ENCODE peak calls at places on chromosome 20, in four cellular contexts. D is endothelial cell, B is brain microvascular endothelial cell, G is breast epithelium. O is an unnamed sample.
A peak's percentile ranks its signal among the peaks of the same experiment; 100 is the strongest.

GRCh38 chr20:1949306-1949705 is 44.6 kb downstream of the PDYN start:
- DNase-seq in B (no peak), G (no peak), D (no peak), O (peak; percentile 1)

GRCh38 chr20:6051505-6051904 is 2.4 kb downstream of the LRRN4 start:
- DNase-seq in B (peak; percentile 40), G (no peak), D (no peak), O (no peak)

GRCh38 chr20:51259455-51259854 is 236.5 kb upstream of the KCNG1 start:
- DNase-seq in D (no peak), G (no peak), B (no peak), O (no peak)

GRCh38 chr20:57323034-57323433 is 6.6 kb upstream of the SPO11 start:
- DNase-seq in G (peak; percentile 32), B (peak; percentile 5), D (no peak), O (no peak)

GRCh38 chr20:34938466-34939163 is 17.0 kb downstream of the GSS start:
- DNase-seq in B (no peak), G (peak; percentile 55), D (no peak), O (peak; percentile 60)

GRCh38 chr20:19110285-19110684 is 102.2 kb upstream of the SLC24A3 start:
- DNase-seq in G (no peak), B (no peak), D (no peak), O (no peak)

GRCh38 chr20:53794529-53795115 is 201.0 kb upstream of the ZNF217 start:
- DNase-seq in B (peak; percentile 38), G (no peak), D (no peak), O (no peak)

GRCh38 chr20:61439251-61439650 is 187.2 kb downstream of the CDH4 start:
- DNase-seq in D (no peak), G (no peak), B (no peak), O (no peak)

GRCh38 chr20:17772005-17772343 is 72.2 kb downstream of the BANF2 start:
- DNase-seq in B (no peak), G (no peak), D (no peak), O (no peak)

GRCh38 chr20:40160151-40160550 is 528.9 kb downstream of the MAFB start:
- DNase-seq in G (peak; percentile 21), B (peak; percentile 32), D (peak; percentile 62), O (peak; percentile 51)

GRCh38 chr20:4737857-4738627 is 16.3 kb downstream of the PRND start:
- DNase-seq in D (no peak), G (no peak), B (no peak), O (no peak)

GRCh38 chr20:51022803-51023616 is at the start of gene KCNG1:
- DNase-seq in D (peak; percentile 81), G (peak; percentile 49), B (peak; percentile 63), O (no peak)

GRCh38 chr20:25452333-25452732 is 44.9 kb downstream of the GINS1 start:
- DNase-seq in D (no peak), G (no peak), B (no peak), O (no peak)

GRCh38 chr20:62334881-62335280 is 32.1 kb downstream of the ADRM1 start:
- DNase-seq in B (no peak), G (no peak), D (no peak), O (no peak)

GRCh38 chr20:59082077-59082740 is 39.6 kb upstream of the PRELID3B start:
- DNase-seq in G (no peak), B (no peak), D (no peak), O (no peak)

GRCh38 chr20:36472656-36473071 is 68.7 kb upstream of the MYL9 start:
- DNase-seq in B (no peak), G (peak; percentile 81), D (no peak), O (no peak)

GRCh38 chr20:32017711-32018251 is 7.5 kb downstream of the CCM2L start:
- DNase-seq in G (peak; percentile 34), D (no peak), B (no peak), O (no peak)

GRCh38 chr20:51514836-51515235 is 27.7 kb downstream of the NFATC2 start:
- DNase-seq in B (no peak), D (no peak), G (no peak), O (no peak)

GRCh38 chr20:49539481-49540231 is 28.3 kb downstream of the PTGIS start:
- DNase-seq in G (no peak), B (no peak), D (no peak), O (no peak)

GRCh38 chr20:24672886-24673677 is 203.7 kb downstream of the SYNDIG1 start:
- DNase-seq in G (no peak), D (no peak), B (peak; percentile 89), O (no peak)

GRCh38 chr20:59972037-59972801 is 14.0 kb downstream of the CDH26 start:
- DNase-seq in D (no peak), B (no peak), G (no peak), O (no peak)

GRCh38 chr20:45136911-45137310 is 12.6 kb upstream of the WFDC12 start:
- DNase-seq in G (no peak), D (no peak), B (no peak), O (no peak)

GRCh38 chr20:45140836-45141235 is 16.6 kb upstream of the WFDC12 start:
- DNase-seq in G (no peak), D (no peak), B (no peak), O (no peak)

DNA sequence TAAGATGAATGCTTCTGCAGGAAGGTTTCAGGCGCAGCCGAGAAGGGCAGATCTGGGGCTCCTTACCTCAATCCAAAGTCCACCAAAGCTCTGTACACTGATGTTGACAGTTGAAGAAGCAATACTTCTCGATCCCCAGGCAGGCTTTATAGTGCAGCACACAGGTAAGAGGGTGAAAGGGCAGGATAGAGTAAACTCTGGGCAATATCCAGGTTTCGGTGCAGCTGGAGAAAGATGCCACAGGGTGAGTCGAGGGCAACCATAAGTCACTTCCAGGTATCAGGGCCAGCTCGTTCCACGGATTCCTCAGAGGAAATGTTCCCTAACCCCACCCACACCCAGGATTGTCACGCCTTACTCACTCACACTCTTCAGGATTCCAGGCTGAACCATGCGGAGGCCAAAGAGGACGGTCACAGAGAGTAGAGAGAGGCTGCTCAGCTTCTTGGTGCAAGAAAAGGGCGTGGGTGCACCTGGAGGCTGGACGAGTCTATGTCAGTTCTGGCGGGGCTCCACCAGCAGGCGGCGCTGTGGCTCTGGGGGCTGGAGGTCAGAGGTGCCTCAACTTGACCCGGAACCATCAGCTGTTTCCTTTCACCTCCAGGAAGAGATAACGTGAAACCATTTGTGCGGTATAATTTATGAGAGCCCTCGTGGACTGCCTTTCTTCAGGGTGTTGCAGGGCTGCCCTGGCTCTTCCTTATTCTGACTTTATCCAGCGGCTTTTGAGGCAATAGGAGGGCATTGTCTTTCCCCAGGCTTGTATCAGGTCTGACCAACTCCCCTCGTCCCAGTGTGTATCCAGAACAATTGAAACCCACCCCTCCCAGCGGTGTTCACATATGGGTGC is 14.4 kb upstream of the WFDC12 start:
- DNase-seq in G (no peak), B (no peak), D (peak; percentile 70), O (peak; percentile 66)
- TF ChIP-seq CTCF in G (peak; percentile 17), B (peak; percentile 74), D (peak; percentile 91), O (peak; percentile 86)

DNA sequence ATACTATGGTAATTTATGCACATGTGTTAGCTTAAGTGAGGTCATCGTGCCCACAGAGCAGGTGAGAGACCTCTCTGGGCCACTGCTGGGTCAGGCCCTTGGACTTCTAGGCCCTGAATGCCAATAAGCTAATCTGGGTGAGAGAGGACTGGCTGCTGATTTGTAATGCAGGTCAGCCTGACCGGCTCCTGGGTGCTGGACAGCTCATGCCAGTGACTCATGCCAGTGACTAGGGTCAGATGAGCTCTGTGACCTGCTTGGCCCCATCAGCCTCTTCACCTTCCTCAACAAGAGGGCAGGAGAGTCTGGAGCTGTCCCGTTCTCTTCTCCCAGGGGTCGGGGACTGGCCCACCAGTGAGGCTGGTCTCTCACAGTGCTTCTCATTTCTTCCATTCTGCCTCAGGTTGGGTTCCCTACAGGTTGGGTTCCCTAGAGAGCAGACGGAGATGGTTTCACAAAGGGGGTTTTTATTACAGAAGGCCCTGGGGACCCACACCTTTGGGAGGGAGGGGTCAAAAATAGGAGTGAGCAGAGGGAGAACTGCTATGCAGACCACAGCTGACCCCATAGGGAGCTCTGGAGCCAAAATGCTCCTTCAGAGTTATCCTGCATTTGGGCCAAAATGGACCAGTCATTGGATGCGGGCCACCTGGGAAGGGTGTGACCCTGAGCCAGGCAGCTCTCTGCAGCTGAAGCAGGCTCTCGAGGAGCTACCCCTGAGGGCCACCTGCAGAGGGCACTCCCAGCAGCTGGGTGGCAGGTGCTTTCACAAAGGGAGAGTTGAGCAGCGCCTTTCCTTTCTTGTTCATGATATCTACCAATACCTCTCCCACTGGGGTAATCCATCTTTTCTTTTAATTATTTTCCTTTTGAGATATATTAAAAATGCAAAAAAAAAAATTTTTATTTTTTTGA is 2.2 kb upstream of the OXT start:
- DNase-seq in G (no peak), B (peak; percentile 11), D (no peak), O (no peak)
- TF ChIP-seq CTCF in G (no peak), B (peak; percentile 6), D (no peak), O (no peak)

GRCh38 chr20:38763616-38764015 is 15.4 kb downstream of the ACTR5 start:
- DNase-seq in B (no peak), G (no peak), D (no peak), O (no peak)
- TF ChIP-seq CTCF in B (no peak), G (no peak), D (no peak), O (no peak)

GRCh38 chr20:45463113-45463512 is 6.4 kb upstream of the WFDC2 start:
- DNase-seq in D (no peak), G (no peak), B (no peak), O (no peak)
- TF ChIP-seq CTCF in D (no peak), G (no peak), B (no peak), O (no peak)

GRCh38 chr20:13626724-13627123 is 12.0 kb downstream of the TASP1 start:
- DNase-seq in D (no peak), G (no peak), B (no peak), O (no peak)
- TF ChIP-seq CTCF in D (no peak), G (no peak), B (no peak), O (no peak)

GRCh38 chr20:47527004-47527800 is 25.5 kb downstream of the NCOA3 start:
- DNase-seq in D (no peak), G (no peak), B (no peak), O (no peak)

GRCh38 chr20:47515843-47516242 is 14.2 kb downstream of the NCOA3 start:
- DNase-seq in G (no peak), B (no peak), D (no peak), O (no peak)

GRCh38 chr20:47524385-47524784 is 22.7 kb downstream of the NCOA3 start:
- DNase-seq in D (no peak), G (no peak), B (no peak), O (no peak)

DNA sequence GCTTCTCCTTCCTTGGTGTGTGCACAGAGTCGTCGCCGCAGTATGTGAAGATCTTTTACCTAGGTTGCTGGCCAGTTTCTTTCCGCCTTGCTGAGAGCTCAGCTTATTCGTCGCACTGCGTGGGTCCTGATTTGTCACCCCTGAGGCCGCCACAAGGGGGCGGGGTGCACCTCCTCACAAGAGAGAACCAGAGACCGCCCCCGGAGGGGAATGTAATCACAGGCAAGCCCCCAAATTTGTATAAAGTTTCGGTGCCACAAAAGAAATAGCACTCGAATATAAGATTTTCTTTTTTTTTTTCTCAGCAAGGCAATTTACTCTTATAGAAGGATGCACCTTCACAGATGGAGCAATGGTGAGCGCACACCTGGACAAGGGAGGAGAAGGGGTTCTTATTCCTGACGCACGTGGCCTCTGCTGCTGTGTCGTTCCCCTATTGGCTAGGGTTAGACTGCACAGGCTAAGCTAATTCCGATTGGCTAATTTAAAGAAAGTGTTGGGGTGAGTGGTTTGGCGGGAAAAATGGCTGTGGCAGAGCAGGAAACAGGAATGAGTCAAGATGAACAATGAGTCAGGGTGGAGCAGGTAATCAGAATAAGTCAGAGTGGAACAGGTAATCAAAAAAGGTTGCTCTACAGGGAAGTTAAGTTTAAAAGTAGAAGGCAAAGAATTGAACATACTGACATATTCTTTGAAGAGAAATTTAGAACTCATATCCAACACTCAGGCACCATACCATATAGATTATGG is 19.5 kb downstream of the NCOA3 start:
- DNase-seq in B (no peak), G (no peak), D (no peak), O (no peak)
- TF ChIP-seq CTCF in B (peak; percentile 28), G (no peak), D (peak; percentile 27), O (no peak)